ENCODE peak calls at places on chromosomes 13 and 19, in four cellular contexts. H, U, Z and W are unnamed samples.

GRCh38 chr13:49225358-49226042 is 5.4 kb downstream of the MLNR start:
- DNase-seq in Z (no peak), U (no peak), H (no peak), W (no peak)

GRCh38 chr13:46354143-46355087 is 32.6 kb downstream of the RUBCNL start:
- DNase-seq in H (no peak), U (no peak), Z (peak), W (no peak)

GRCh38 chr13:48819376-48819775 is 156.3 kb upstream of the FNDC3A start:
- DNase-seq in Z (no peak), U (no peak), H (no peak), W (no peak)

GRCh38 chr13:113927661-113928581 is 46.0 kb downstream of the C13orf46 start:
- DNase-seq in U (peak), H (no peak), Z (peak), W (no peak)

GRCh38 chr19:38004100-38004504 is 97.1 kb downstream of the SIPA1L3 start:
- DNase-seq in H (no peak), U (no peak), Z (no peak), W (no peak)

GRCh38 chr13:50227356-50227755 is 212.1 kb downstream of the KCNRG start:
- DNase-seq in H (no peak), Z (no peak), U (no peak), W (no peak)

GRCh38 chr19:47274891-47275865 is 493 bp downstream of the INAFM1 start:
- DNase-seq in U (peak), Z (no peak), H (no peak), W (peak)

GRCh38 chr19:4328243-4328990 is 10.2 kb downstream of the STAP2 start:
- DNase-seq in U (peak), Z (peak), H (peak), W (peak)

GRCh38 chr19:56252699-56253422 is 19.7 kb upstream of the EDDM13 start:
- DNase-seq in U (no peak), Z (peak), H (peak), W (peak)

GRCh38 chr13:98308525-98308911 is 131.4 kb upstream of the RNF113B start:
- DNase-seq in U (no peak), H (no peak), Z (no peak), W (no peak)

GRCh38 chr19:3463039-3463958 is 17.0 kb downstream of the SMIM24 start:
- DNase-seq in U (no peak), Z (no peak), H (no peak), W (no peak)

GRCh38 chr13:113915012-113915763 is 51.3 kb upstream of the GAS6 start:
- DNase-seq in H (no peak), U (peak), Z (no peak), W (no peak)

GRCh38 chr19:919157-920050 is 2.3 kb downstream of the KISS1R start:
- DNase-seq in U (no peak), H (no peak), Z (no peak), W (no peak)

GRCh38 chr19:22530042-22530441 is 104.1 kb upstream of the ZNF492 start:
- DNase-seq in Z (no peak), U (no peak), H (no peak), W (no peak)

GRCh38 chr19:29266603-29267002 is 53.7 kb upstream of the UQCRFS1 start:
- DNase-seq in U (peak), H (no peak), Z (no peak), W (no peak)

GRCh38 chr13:43307921-43308433 is 284.6 kb downstream of the DNAJC15 start:
- DNase-seq in U (no peak), H (no peak), Z (peak), W (no peak)

GRCh38 chr19:10424011-10424637 is 3.8 kb downstream of the PDE4A start:
- DNase-seq in H (no peak), Z (peak), U (peak), W (peak)

GRCh38 chr13:111662451-111662850 is 342.0 kb downstream of the TEX29 start:
- DNase-seq in H (no peak), Z (no peak), U (peak), W (no peak)

GRCh38 chr13:85816413-85816812 is 17.2 kb upstream of the SLITRK6 start:
- DNase-seq in U (no peak), H (no peak), Z (no peak), W (no peak)

DNA sequence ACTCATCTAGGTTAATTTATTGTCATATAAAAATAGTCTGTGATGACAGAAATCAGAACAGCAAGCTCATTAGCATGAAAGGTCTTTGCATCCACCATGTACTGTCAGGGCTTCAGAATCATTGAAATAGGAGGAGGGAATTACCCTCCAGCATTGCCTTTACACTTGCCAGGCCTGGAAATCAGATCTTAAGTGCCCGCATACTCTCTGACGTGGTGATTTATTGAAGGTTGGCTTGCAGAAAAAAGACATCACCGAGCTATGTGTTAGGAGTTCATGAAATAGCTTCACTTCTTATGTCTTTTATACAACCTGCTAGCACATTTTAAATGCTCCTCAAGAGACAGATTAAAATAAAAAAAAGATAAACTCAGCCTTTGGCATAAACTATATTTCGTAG is 661.7 kb upstream of the SLITRK1 start:
- DNase-seq in U (no peak), Z (no peak), H (no peak), W (no peak)
- TF ChIP-seq CTCF in U (no peak), Z (no peak), H (no peak), W (no peak)

DNA sequence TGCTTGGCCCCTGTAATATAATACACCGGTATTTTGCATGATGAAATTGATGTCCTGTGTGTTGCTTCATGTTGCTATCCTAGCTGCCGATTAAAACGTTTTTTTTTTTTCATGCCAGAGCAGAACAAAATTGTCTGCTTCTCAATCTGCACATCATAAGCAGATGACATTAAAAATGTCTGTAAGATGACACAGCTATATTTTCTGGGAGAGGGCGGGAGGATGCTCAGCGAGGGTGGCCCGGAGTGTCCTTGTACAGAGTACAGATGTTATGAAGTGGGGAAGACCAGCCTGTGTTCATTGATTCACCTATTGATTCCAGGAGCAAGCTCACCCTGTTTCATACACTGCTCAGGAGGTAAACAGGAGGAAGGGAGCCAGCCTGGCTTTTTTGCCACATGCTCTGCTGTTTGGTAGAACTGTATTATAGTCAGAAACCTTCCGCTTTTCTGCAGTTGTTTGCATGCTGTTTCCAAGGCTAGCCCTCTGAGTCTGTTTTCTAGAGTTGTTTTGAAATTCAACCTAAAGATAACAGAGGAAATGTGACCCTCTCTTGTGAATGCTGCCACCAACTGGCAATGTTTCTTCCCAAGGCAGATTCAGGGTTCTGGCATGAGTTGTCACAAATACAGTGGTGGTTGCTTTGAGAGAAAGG is 4.7 kb upstream of the IRS2 start:
- DNase-seq in Z (peak), H (no peak), U (no peak), W (no peak)
- TF ChIP-seq CTCF in Z (peak), H (peak), U (no peak), W (no peak)

GRCh38 chr19:34145741-34146202 is 26.5 kb upstream of the LSM14A start:
- DNase-seq in Z (peak), H (peak), U (no peak), W (peak)
- TF ChIP-seq CTCF in Z (peak), H (peak), U (peak), W (peak)

GRCh38 chr13:47397739-47398138 is 500.9 kb upstream of the HTR2A start:
- DNase-seq in U (no peak), Z (peak), H (no peak), W (no peak)
- TF ChIP-seq CTCF in U (no peak), Z (peak), H (no peak), W (no peak)

GRCh38 chr13:78689011-78689410 is 30.1 kb upstream of the OBI1 start:
- DNase-seq in Z (no peak), U (no peak), H (no peak), W (no peak)
- TF ChIP-seq CTCF in Z (no peak), U (no peak), H (no peak), W (no peak)

GRCh38 chr19:49876422-49877019 is 634 bp downstream of the AKT1S1 start:
- DNase-seq in Z (peak), U (peak), H (peak), W (peak)

GRCh38 chr19:49879243-49879960 is 1.9 kb downstream of the TBC1D17 start:
- DNase-seq in U (no peak), Z (no peak), H (no peak), W (no peak)

GRCh38 chr19:49877020-49877878 is at the start of the genes AKT1S1 and TBC1D17:
- DNase-seq in U (peak), Z (peak), H (peak), W (peak)

GRCh38 chr19:49878744-49879070 is 1.2 kb downstream of the TBC1D17 start:
- DNase-seq in H (no peak), Z (no peak), U (no peak), W (no peak)

GRCh38 chr19:49877879-49878743 is 609 bp downstream of the TBC1D17 start:
- DNase-seq in U (peak), Z (peak), H (peak), W (peak)
- TF ChIP-seq CTCF in U (no peak), Z (no peak), H (no peak), W (no peak)

GRCh38 chr19:42433503-42434260 is 6.5 kb upstream of the LIPE start:
- DNase-seq in U (no peak), Z (peak), H (peak), W (peak)
- TF ChIP-seq CTCF in U (no peak), Z (peak), H (peak), W (peak)